ENCODE peak calls at places on chromosomes 7 and 10, in six cellular contexts. One of them, this sample, is unnamed.

GRCh38 chr10:100009283-100009792 is 409 bp downstream of the DNMBP start:
- DNase-seq in neuronal stem cell: no peak
- DNase-seq in H1: no peak
- DNase-seq in IMR-90: no peak
- DNase-seq in mesendoderm: peak
- DNase-seq in H9: no peak
- DNase-seq in this sample: peak

GRCh38 chr10:15784662-15785300 is 65.1 kb upstream of the ITGA8 start:
- DNase-seq in neuronal stem cell: no peak
- DNase-seq in H1: no peak
- DNase-seq in IMR-90: peak
- DNase-seq in mesendoderm: peak
- DNase-seq in H9: peak
- DNase-seq in this sample: peak

GRCh38 chr7:144834516-144835165 is 1.2 kb downstream of the TPK1 start:
- DNase-seq in neuronal stem cell: no peak
- DNase-seq in H1: no peak
- DNase-seq in IMR-90: no peak
- DNase-seq in mesendoderm: no peak
- DNase-seq in H9: no peak
- DNase-seq in this sample: no peak

GRCh38 chr10:110434477-110435096 is 63.1 kb upstream of the DUSP5 start:
- DNase-seq in neuronal stem cell: no peak
- DNase-seq in H1: no peak
- DNase-seq in IMR-90: no peak
- DNase-seq in mesendoderm: no peak
- DNase-seq in H9: no peak
- DNase-seq in this sample: no peak

GRCh38 chr7:66013938-66014337 is 31.9 kb upstream of the GUSB start:
- DNase-seq in neuronal stem cell: peak
- DNase-seq in H1: peak
- DNase-seq in IMR-90: peak
- DNase-seq in mesendoderm: peak
- DNase-seq in H9: peak
- DNase-seq in this sample: peak

GRCh38 chr7:32335107-32335506 is 155.1 kb downstream of the LSM5 start:
- DNase-seq in neuronal stem cell: no peak
- DNase-seq in H1: no peak
- DNase-seq in IMR-90: peak
- DNase-seq in mesendoderm: no peak
- DNase-seq in H9: no peak
- DNase-seq in this sample: peak

GRCh38 chr7:98852826-98853225 is 17.0 kb downstream of the TMEM130 start:
- DNase-seq in neuronal stem cell: no peak
- DNase-seq in H1: no peak
- DNase-seq in IMR-90: peak
- DNase-seq in mesendoderm: peak
- DNase-seq in H9: no peak
- DNase-seq in this sample: no peak

GRCh38 chr7:6293202-6293601 is 20.8 kb upstream of the CYTH3 start:
- DNase-seq in neuronal stem cell: no peak
- DNase-seq in H1: no peak
- DNase-seq in IMR-90: no peak
- DNase-seq in mesendoderm: no peak
- DNase-seq in H9: no peak
- DNase-seq in this sample: no peak

GRCh38 chr7:135147899-135148721 is at the start of gene TMEM140:
- DNase-seq in neuronal stem cell: no peak
- DNase-seq in H1: no peak
- DNase-seq in IMR-90: peak
- DNase-seq in mesendoderm: no peak
- DNase-seq in H9: no peak
- DNase-seq in this sample: peak

GRCh38 chr7:121519548-121520521 is 123.7 kb upstream of the FAM3C start:
- DNase-seq in neuronal stem cell: no peak
- DNase-seq in H1: no peak
- DNase-seq in IMR-90: no peak
- DNase-seq in mesendoderm: no peak
- DNase-seq in H9: no peak
- DNase-seq in this sample: peak

GRCh38 chr10:88415533-88416130 is 167.5 kb downstream of the RNLS start:
- DNase-seq in neuronal stem cell: peak
- DNase-seq in H1: no peak
- DNase-seq in IMR-90: no peak
- DNase-seq in mesendoderm: no peak
- DNase-seq in H9: no peak
- DNase-seq in this sample: no peak

GRCh38 chr7:111174476-111174875 is 83.5 kb downstream of the LRRN3 start:
- DNase-seq in neuronal stem cell: no peak
- DNase-seq in H1: no peak
- DNase-seq in IMR-90: no peak
- DNase-seq in mesendoderm: no peak
- DNase-seq in H9: no peak
- DNase-seq in this sample: no peak

GRCh38 chr7:111173990-111174389 is 83.1 kb downstream of the LRRN3 start:
- DNase-seq in neuronal stem cell: no peak
- DNase-seq in H1: no peak
- DNase-seq in IMR-90: no peak
- DNase-seq in mesendoderm: no peak
- DNase-seq in H9: no peak
- DNase-seq in this sample: no peak

GRCh38 chr7:111173528-111173927 is 82.6 kb downstream of the LRRN3 start:
- DNase-seq in neuronal stem cell: no peak
- DNase-seq in H1: no peak
- DNase-seq in IMR-90: no peak
- DNase-seq in mesendoderm: no peak
- DNase-seq in H9: no peak
- DNase-seq in this sample: no peak

GRCh38 chr7:111175908-111176307 is 85.0 kb downstream of the LRRN3 start:
- DNase-seq in neuronal stem cell: no peak
- DNase-seq in H1: no peak
- DNase-seq in IMR-90: no peak
- DNase-seq in mesendoderm: no peak
- DNase-seq in H9: no peak
- DNase-seq in this sample: no peak

DNA sequence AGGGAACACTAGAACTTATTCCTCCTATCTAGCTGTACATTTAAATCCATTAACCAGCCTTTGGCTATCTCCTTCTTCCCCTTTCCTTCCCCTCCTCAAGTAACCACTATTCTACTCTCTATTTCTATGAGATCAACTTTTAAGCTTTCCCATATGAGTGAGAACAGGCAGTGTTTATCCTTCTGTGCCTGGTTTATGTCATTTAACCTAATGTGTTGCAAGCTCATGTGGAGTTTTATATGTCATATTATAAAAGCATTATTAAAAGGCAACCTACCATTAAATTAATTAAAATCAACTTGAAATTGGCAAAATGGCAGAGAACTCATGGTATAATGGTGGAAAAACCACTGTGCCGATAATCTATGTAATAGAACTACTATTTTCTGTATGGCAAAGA is 81.6 kb downstream of the LRRN3 start:
- DNase-seq in neuronal stem cell: no peak
- DNase-seq in H1: no peak
- DNase-seq in IMR-90: peak
- DNase-seq in mesendoderm: no peak
- DNase-seq in H9: no peak
- DNase-seq in this sample: peak
- H2BK15ac ChIP-seq in neuronal stem cell: no peak
- H2BK15ac ChIP-seq in H1: no peak
- H2BK15ac ChIP-seq in IMR-90: no peak
- H2BK15ac ChIP-seq in mesendoderm: no peak
- H2BK15ac ChIP-seq in H9: no peak
- H2BK15ac ChIP-seq in this sample: no peak

GRCh38 chr7:101156277-101156676 is 2.0 kb downstream of the AP1S1 start:
- DNase-seq in neuronal stem cell: no peak
- DNase-seq in H1: no peak
- DNase-seq in IMR-90: no peak
- DNase-seq in mesendoderm: peak
- DNase-seq in H9: no peak
- DNase-seq in this sample: no peak
- H3K23ac ChIP-seq in neuronal stem cell: no peak
- H3K23ac ChIP-seq in H1: no peak
- H3K23ac ChIP-seq in IMR-90: peak
- H3K23ac ChIP-seq in mesendoderm: no peak
- H3K23ac ChIP-seq in H9: no peak
- H3K23ac ChIP-seq in this sample: no peak

DNA sequence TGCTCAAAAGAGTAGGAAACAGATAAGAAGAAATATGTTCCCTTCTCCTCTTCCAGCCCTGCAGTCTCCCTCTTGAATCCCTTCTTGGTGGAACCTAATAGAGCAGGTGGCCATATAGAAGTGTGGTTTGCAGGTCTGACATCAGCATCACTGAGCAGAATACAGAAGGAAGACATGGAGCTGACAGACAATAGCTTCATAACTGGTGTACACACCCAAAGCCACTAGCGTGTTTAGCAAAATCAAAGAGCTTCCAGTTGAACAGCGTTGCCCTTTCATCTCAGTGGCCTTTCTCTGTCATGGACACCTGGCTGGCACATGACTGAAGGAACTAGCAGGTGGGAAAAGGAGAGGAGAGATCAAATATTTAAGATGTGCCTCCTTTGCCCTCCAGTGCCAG is 245.5 kb downstream of the BAMBI start:
- DNase-seq in neuronal stem cell: no peak
- DNase-seq in H1: no peak
- DNase-seq in IMR-90: no peak
- DNase-seq in mesendoderm: no peak
- DNase-seq in H9: no peak
- DNase-seq in this sample: no peak
- H2BK15ac ChIP-seq in neuronal stem cell: no peak
- H2BK15ac ChIP-seq in H1: peak
- H2BK15ac ChIP-seq in IMR-90: peak
- H2BK15ac ChIP-seq in mesendoderm: no peak
- H2BK15ac ChIP-seq in H9: no peak
- H2BK15ac ChIP-seq in this sample: no peak

GRCh38 chr7:71311576-71311975 is 179.6 kb downstream of the GALNT17 start:
- DNase-seq in neuronal stem cell: no peak
- DNase-seq in H1: no peak
- DNase-seq in IMR-90: no peak
- DNase-seq in mesendoderm: no peak
- DNase-seq in H9: no peak
- DNase-seq in this sample: no peak
- H3K23ac ChIP-seq in neuronal stem cell: no peak
- H3K23ac ChIP-seq in H1: no peak
- H3K23ac ChIP-seq in IMR-90: no peak
- H3K23ac ChIP-seq in mesendoderm: no peak
- H3K23ac ChIP-seq in H9: no peak
- H3K23ac ChIP-seq in this sample: no peak

GRCh38 chr7:22589641-22590141 is 89.7 kb upstream of the STEAP1B start:
- DNase-seq in neuronal stem cell: peak
- DNase-seq in H1: no peak
- DNase-seq in IMR-90: peak
- DNase-seq in mesendoderm: no peak
- DNase-seq in H9: no peak
- DNase-seq in this sample: peak
- H2BK15ac ChIP-seq in neuronal stem cell: no peak
- H2BK15ac ChIP-seq in H1: no peak
- H2BK15ac ChIP-seq in IMR-90: peak
- H2BK15ac ChIP-seq in mesendoderm: no peak
- H2BK15ac ChIP-seq in H9: no peak
- H2BK15ac ChIP-seq in this sample: peak

GRCh38 chr10:95840121-95840520 is 67.7 kb upstream of the CC2D2B start:
- DNase-seq in neuronal stem cell: no peak
- DNase-seq in H1: no peak
- DNase-seq in IMR-90: no peak
- DNase-seq in mesendoderm: peak
- DNase-seq in H9: no peak
- DNase-seq in this sample: no peak

GRCh38 chr10:95845411-95845810 is 62.4 kb upstream of the CC2D2B start:
- DNase-seq in neuronal stem cell: no peak
- DNase-seq in H1: no peak
- DNase-seq in IMR-90: no peak
- DNase-seq in mesendoderm: no peak
- DNase-seq in H9: no peak
- DNase-seq in this sample: no peak

GRCh38 chr10:95837783-95838182 is 70.0 kb upstream of the CC2D2B start:
- DNase-seq in neuronal stem cell: no peak
- DNase-seq in H1: no peak
- DNase-seq in IMR-90: no peak
- DNase-seq in mesendoderm: no peak
- DNase-seq in H9: no peak
- DNase-seq in this sample: no peak

GRCh38 chr10:95840681-95841080 is 67.1 kb upstream of the CC2D2B start:
- DNase-seq in neuronal stem cell: no peak
- DNase-seq in H1: no peak
- DNase-seq in IMR-90: no peak
- DNase-seq in mesendoderm: peak
- DNase-seq in H9: no peak
- DNase-seq in this sample: no peak

DNA sequence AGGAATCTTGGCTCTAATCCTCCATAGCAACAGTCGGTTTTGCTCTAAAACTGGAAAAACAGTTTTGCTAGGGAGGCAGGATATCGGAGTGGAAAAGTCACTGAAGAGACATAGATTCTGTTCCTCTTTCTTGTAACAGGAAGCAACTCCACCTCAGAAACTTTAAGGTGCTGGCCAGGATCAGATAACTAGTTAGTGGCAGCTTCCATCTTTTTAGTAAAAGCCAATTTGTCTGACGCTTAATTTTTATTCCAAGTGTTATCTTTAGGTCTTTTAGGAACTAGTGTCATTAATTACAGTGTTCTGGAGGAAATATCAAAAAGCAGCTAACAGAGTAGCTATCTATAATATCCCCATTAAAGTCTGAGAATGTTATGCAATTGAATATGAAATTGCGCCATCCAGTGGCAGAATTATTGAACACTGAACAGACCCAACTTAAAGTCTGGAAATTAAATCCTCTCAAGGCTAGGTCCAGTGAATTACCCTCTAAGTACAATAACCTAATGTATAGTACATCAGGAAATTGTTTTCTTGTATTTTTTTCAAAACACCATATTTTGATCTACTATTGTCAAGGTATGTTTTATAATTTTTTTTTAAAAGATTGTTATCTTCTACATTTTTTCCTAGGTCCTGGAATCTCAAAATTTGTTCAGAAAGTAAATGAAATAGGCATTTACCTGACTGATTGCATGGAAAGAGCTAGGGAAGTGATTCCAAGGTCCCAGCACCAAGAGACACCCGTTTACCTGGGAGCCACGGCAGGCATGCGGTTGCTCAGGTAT is 65.9 kb upstream of the CC2D2B start:
- DNase-seq in neuronal stem cell: peak
- DNase-seq in H1: peak
- DNase-seq in IMR-90: peak
- DNase-seq in mesendoderm: peak
- DNase-seq in H9: no peak
- DNase-seq in this sample: peak
- H3K23ac ChIP-seq in neuronal stem cell: no peak
- H3K23ac ChIP-seq in H1: no peak
- H3K23ac ChIP-seq in IMR-90: peak
- H3K23ac ChIP-seq in mesendoderm: no peak
- H3K23ac ChIP-seq in H9: no peak
- H3K23ac ChIP-seq in this sample: no peak

This sample was measured in mesenchymal stem cell.